ENCODE peak calls at places on chromosome 17, in four cellular contexts. One of them, this sample, is unnamed.

GRCh38 chr17:6599364-6599763 is 41.1 kb downstream of the KIAA0753 start:
- DNase-seq in anterior cingulate cortex: no peak
- DNase-seq in HEK293T: no peak
- DNase-seq in fibroblast of mammary gland: no peak
- DNase-seq in this sample: no peak

GRCh38 chr17:79777166-79777843 is 643 bp upstream of the CBX2 start:
- DNase-seq in anterior cingulate cortex: peak; percentile 72
- DNase-seq in HEK293T: no peak
- DNase-seq in fibroblast of mammary gland: peak; percentile 53
- DNase-seq in this sample: peak; percentile 21

GRCh38 chr17:39937462-39937861 is 9.9 kb downstream of the LRRC3C start:
- DNase-seq in anterior cingulate cortex: no peak
- DNase-seq in HEK293T: no peak
- DNase-seq in fibroblast of mammary gland: no peak
- DNase-seq in this sample: no peak

GRCh38 chr17:42618442-42619150 is 9.1 kb downstream of the TUBG1 start:
- DNase-seq in anterior cingulate cortex: no peak
- DNase-seq in HEK293T: no peak
- DNase-seq in fibroblast of mammary gland: peak; percentile 12
- DNase-seq in this sample: peak; percentile 33

GRCh38 chr17:75515523-75516254 is at the start of gene CASKIN2:
- DNase-seq in anterior cingulate cortex: peak; percentile 96
- DNase-seq in HEK293T: peak; percentile 99
- DNase-seq in fibroblast of mammary gland: peak; percentile 78
- DNase-seq in this sample: peak; percentile 80

GRCh38 chr17:51487947-51488346 is 227.6 kb downstream of the UTP18 start:
- DNase-seq in anterior cingulate cortex: no peak
- DNase-seq in HEK293T: peak; percentile 58
- DNase-seq in fibroblast of mammary gland: no peak
- DNase-seq in this sample: peak; percentile 7

GRCh38 chr17:81270279-81270678 is 24.8 kb downstream of the SLC38A10 start:
- DNase-seq in anterior cingulate cortex: no peak
- DNase-seq in HEK293T: no peak
- DNase-seq in fibroblast of mammary gland: no peak
- DNase-seq in this sample: no peak

GRCh38 chr17:77601054-77601979 is 357.2 kb upstream of the TNRC6C start:
- DNase-seq in anterior cingulate cortex: no peak
- DNase-seq in HEK293T: no peak
- DNase-seq in fibroblast of mammary gland: no peak
- DNase-seq in this sample: no peak

GRCh38 chr17:69269174-69269998 is 40.8 kb upstream of the ABCA10 start:
- DNase-seq in anterior cingulate cortex: no peak
- DNase-seq in HEK293T: no peak
- DNase-seq in fibroblast of mammary gland: peak; percentile 62
- DNase-seq in this sample: no peak

GRCh38 chr17:35368086-35368824 is 5.2 kb downstream of the SLFN11 start:
- DNase-seq in anterior cingulate cortex: peak; percentile 16
- DNase-seq in HEK293T: no peak
- DNase-seq in fibroblast of mammary gland: peak; percentile 20
- DNase-seq in this sample: no peak

GRCh38 chr17:39022961-39023360 is 55.8 kb upstream of the FBXO47 start:
- DNase-seq in anterior cingulate cortex: no peak
- DNase-seq in HEK293T: no peak
- DNase-seq in fibroblast of mammary gland: no peak
- DNase-seq in this sample: no peak

GRCh38 chr17:63497708-63498483 is 21.0 kb downstream of the ACE start:
- DNase-seq in anterior cingulate cortex: no peak
- DNase-seq in HEK293T: peak; percentile 25
- DNase-seq in fibroblast of mammary gland: peak; percentile 15
- DNase-seq in this sample: no peak

GRCh38 chr17:63772801-63773271 is 561 bp downstream of the CCDC47 start:
- DNase-seq in anterior cingulate cortex: no peak
- DNase-seq in HEK293T: no peak
- DNase-seq in fibroblast of mammary gland: peak; percentile 34
- DNase-seq in this sample: no peak

GRCh38 chr17:67636841-67637240 is 80.9 kb upstream of the NOL11 start:
- DNase-seq in anterior cingulate cortex: peak; percentile 7
- DNase-seq in HEK293T: no peak
- DNase-seq in fibroblast of mammary gland: no peak
- DNase-seq in this sample: no peak

GRCh38 chr17:65794572-65794971 is 233.1 kb upstream of the AXIN2 start:
- DNase-seq in anterior cingulate cortex: no peak
- DNase-seq in HEK293T: peak; percentile 60
- DNase-seq in fibroblast of mammary gland: peak; percentile 47
- DNase-seq in this sample: peak; percentile 21

GRCh38 chr17:65629234-65629690 is 67.8 kb upstream of the AXIN2 start:
- DNase-seq in anterior cingulate cortex: no peak
- DNase-seq in HEK293T: no peak
- DNase-seq in fibroblast of mammary gland: no peak
- DNase-seq in this sample: no peak

GRCh38 chr17:51059781-51060180 is 60.9 kb downstream of the SPAG9 start:
- DNase-seq in anterior cingulate cortex: no peak
- DNase-seq in HEK293T: no peak
- DNase-seq in fibroblast of mammary gland: peak; percentile 26
- DNase-seq in this sample: no peak

GRCh38 chr17:29959658-29960337 is 18.4 kb downstream of the EFCAB5 start:
- DNase-seq in anterior cingulate cortex: no peak
- DNase-seq in HEK293T: no peak
- DNase-seq in fibroblast of mammary gland: peak; percentile 25
- DNase-seq in this sample: no peak

GRCh38 chr17:72421128-72422092 is 300.6 kb downstream of the SOX9 start:
- DNase-seq in anterior cingulate cortex: peak; percentile 42
- DNase-seq in HEK293T: no peak
- DNase-seq in fibroblast of mammary gland: peak; percentile 96
- DNase-seq in this sample: peak; percentile 100

GRCh38 chr17:57852041-57852954 is 2.5 kb upstream of the MRPS23 start:
- DNase-seq in anterior cingulate cortex: no peak
- DNase-seq in HEK293T: no peak
- DNase-seq in fibroblast of mammary gland: no peak
- DNase-seq in this sample: no peak

GRCh38 chr17:7932483-7932891 is 481 bp downstream of the CNTROB start:
- DNase-seq in anterior cingulate cortex: no peak
- DNase-seq in HEK293T: peak; percentile 41
- DNase-seq in fibroblast of mammary gland: peak; percentile 31
- DNase-seq in this sample: no peak

GRCh38 chr17:45042346-45043120 is 8.9 kb downstream of the DCAKD start:
- DNase-seq in anterior cingulate cortex: no peak
- DNase-seq in HEK293T: no peak
- DNase-seq in fibroblast of mammary gland: no peak
- DNase-seq in this sample: no peak

GRCh38 chr17:28524476-28525415 is 18.6 kb downstream of the FOXN1 start:
- DNase-seq in anterior cingulate cortex: no peak
- DNase-seq in HEK293T: no peak
- DNase-seq in fibroblast of mammary gland: peak; percentile 22
- DNase-seq in this sample: no peak